ENCODE peak calls at places on chromosomes 5 and 9, in eight cellular contexts. One of them, this sample, is unnamed.

GRCh38 chr9:109164040-109164439 is 3.0 kb downstream of the FRRS1L start:
- DNase-seq in GM13977: no peak
- DNase-seq in sigmoid colon: no peak
- DNase-seq in GM20000: no peak
- DNase-seq in type B pancreatic cell: no peak
- DNase-seq in tibial artery: no peak
- DNase-seq in progenitor cell of endocrine pancreas: no peak
- DNase-seq in psoas muscle: no peak
- DNase-seq in this sample: no peak

GRCh38 chr9:97753975-97754374 is 56.8 kb upstream of the XPA start:
- DNase-seq in progenitor cell of endocrine pancreas: no peak
- DNase-seq in tibial artery: no peak
- DNase-seq in type B pancreatic cell: no peak
- DNase-seq in sigmoid colon: no peak
- DNase-seq in psoas muscle: no peak
- DNase-seq in GM13977: no peak
- DNase-seq in GM20000: no peak
- DNase-seq in this sample: no peak

GRCh38 chr9:83247732-83248131 is 184.8 kb upstream of the RASEF start:
- DNase-seq in type B pancreatic cell: no peak
- DNase-seq in progenitor cell of endocrine pancreas: no peak
- DNase-seq in sigmoid colon: no peak
- DNase-seq in GM20000: peak; percentile 25
- DNase-seq in GM13977: peak; percentile 26
- DNase-seq in psoas muscle: no peak
- DNase-seq in tibial artery: no peak
- DNase-seq in this sample: no peak

GRCh38 chr9:135508211-135508820 is 7.8 kb downstream of the MRPS2 start:
- DNase-seq in progenitor cell of endocrine pancreas: no peak
- DNase-seq in tibial artery: no peak
- DNase-seq in GM20000: no peak
- DNase-seq in psoas muscle: no peak
- DNase-seq in type B pancreatic cell: peak; percentile 58
- DNase-seq in sigmoid colon: peak; percentile 48
- DNase-seq in GM13977: no peak
- DNase-seq in this sample: peak; percentile 86

GRCh38 chr5:139747583-139748504 is 47.8 kb upstream of the PSD2 start:
- DNase-seq in type B pancreatic cell: no peak
- DNase-seq in psoas muscle: peak; percentile 60
- DNase-seq in sigmoid colon: peak; percentile 80
- DNase-seq in GM13977: peak; percentile 60
- DNase-seq in GM20000: peak; percentile 64
- DNase-seq in progenitor cell of endocrine pancreas: no peak
- DNase-seq in tibial artery: peak; percentile 46
- DNase-seq in this sample: no peak

GRCh38 chr9:76223749-76224340 is 170.4 kb downstream of the RFK start:
- DNase-seq in GM20000: no peak
- DNase-seq in psoas muscle: no peak
- DNase-seq in tibial artery: no peak
- DNase-seq in type B pancreatic cell: no peak
- DNase-seq in progenitor cell of endocrine pancreas: no peak
- DNase-seq in GM13977: no peak
- DNase-seq in sigmoid colon: no peak
- DNase-seq in this sample: no peak

GRCh38 chr9:135009051-135009560 is 78.4 kb upstream of the OLFM1 start:
- DNase-seq in sigmoid colon: no peak
- DNase-seq in GM20000: no peak
- DNase-seq in tibial artery: no peak
- DNase-seq in psoas muscle: no peak
- DNase-seq in progenitor cell of endocrine pancreas: no peak
- DNase-seq in GM13977: no peak
- DNase-seq in type B pancreatic cell: no peak
- DNase-seq in this sample: peak; percentile 63

GRCh38 chr9:133979124-133979920 is 12.8 kb downstream of the VAV2 start:
- DNase-seq in type B pancreatic cell: no peak
- DNase-seq in progenitor cell of endocrine pancreas: no peak
- DNase-seq in sigmoid colon: peak; percentile 73
- DNase-seq in GM13977: peak; percentile 70
- DNase-seq in GM20000: peak; percentile 81
- DNase-seq in tibial artery: peak; percentile 41
- DNase-seq in psoas muscle: peak; percentile 51
- DNase-seq in this sample: peak; percentile 87

DNA sequence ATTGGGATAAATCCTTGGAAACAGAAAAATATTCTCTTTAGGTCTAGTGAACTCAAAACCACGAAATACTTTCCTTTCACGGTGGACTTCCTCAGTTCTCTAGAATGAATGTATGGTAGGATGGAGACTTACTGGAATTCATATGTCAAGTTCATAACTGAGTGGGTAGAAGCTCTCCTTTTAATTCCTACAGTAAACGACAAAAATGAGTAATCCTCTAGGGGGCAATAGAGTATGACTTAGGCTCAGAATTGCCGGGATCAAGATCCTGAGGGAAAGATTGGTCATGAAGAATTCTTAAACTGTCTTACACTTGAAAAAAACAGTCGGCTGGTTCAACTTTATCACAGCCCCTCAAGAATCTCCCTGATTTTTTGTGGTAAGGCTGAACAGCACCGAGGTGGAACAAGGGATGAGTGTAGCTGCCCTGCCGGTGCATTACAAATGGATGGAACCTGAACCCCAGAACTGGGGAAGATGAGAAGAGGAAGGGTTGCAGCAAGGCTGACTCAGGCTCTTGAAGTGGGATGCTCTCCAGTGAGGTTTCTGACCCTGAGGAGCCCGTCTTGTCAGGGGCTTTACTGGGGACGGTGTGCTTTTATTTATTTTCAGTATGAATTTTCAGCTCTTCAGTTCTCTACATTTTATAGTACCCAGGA is 14.0 kb upstream of the LOX start:
- DNase-seq in sigmoid colon: no peak
- DNase-seq in tibial artery: no peak
- DNase-seq in GM20000: no peak
- DNase-seq in GM13977: no peak
- DNase-seq in type B pancreatic cell: no peak
- DNase-seq in progenitor cell of endocrine pancreas: no peak
- DNase-seq in psoas muscle: no peak
- DNase-seq in this sample: no peak
- TF ChIP-seq CTCF in sigmoid colon: peak; percentile 55
- TF ChIP-seq CTCF in tibial artery: peak; percentile 50
- TF ChIP-seq CTCF in GM20000: no peak
- TF ChIP-seq CTCF in GM13977: no peak
- TF ChIP-seq CTCF in type B pancreatic cell: peak; percentile 67
- TF ChIP-seq CTCF in progenitor cell of endocrine pancreas: peak; percentile 57
- TF ChIP-seq CTCF in psoas muscle: peak; percentile 21
- TF ChIP-seq CTCF in this sample: peak; percentile 77

GRCh38 chr9:136545966-136546696 is at the start of gene NOTCH1:
- DNase-seq in sigmoid colon: peak; percentile 98
- DNase-seq in GM20000: peak; percentile 98
- DNase-seq in psoas muscle: peak; percentile 92
- DNase-seq in type B pancreatic cell: peak; percentile 91
- DNase-seq in progenitor cell of endocrine pancreas: peak; percentile 83
- DNase-seq in GM13977: peak; percentile 98
- DNase-seq in tibial artery: peak; percentile 89
- DNase-seq in this sample: no peak

GRCh38 chr9:136544549-136545064 is 1.2 kb downstream of the NOTCH1 start:
- DNase-seq in progenitor cell of endocrine pancreas: peak; percentile 39
- DNase-seq in GM20000: peak; percentile 87
- DNase-seq in sigmoid colon: peak; percentile 87
- DNase-seq in tibial artery: peak; percentile 56
- DNase-seq in psoas muscle: peak; percentile 64
- DNase-seq in GM13977: peak; percentile 86
- DNase-seq in type B pancreatic cell: no peak
- DNase-seq in this sample: no peak

GRCh38 chr9:136543830-136544548 is 1.9 kb downstream of the NOTCH1 start:
- DNase-seq in tibial artery: no peak
- DNase-seq in sigmoid colon: peak; percentile 85
- DNase-seq in psoas muscle: no peak
- DNase-seq in GM13977: no peak
- DNase-seq in type B pancreatic cell: no peak
- DNase-seq in GM20000: no peak
- DNase-seq in progenitor cell of endocrine pancreas: peak; percentile 43
- DNase-seq in this sample: no peak

GRCh38 chr9:136546697-136547481 is 1.0 kb upstream of the NOTCH1 start:
- DNase-seq in sigmoid colon: peak; percentile 97
- DNase-seq in GM13977: no peak
- DNase-seq in psoas muscle: peak; percentile 69
- DNase-seq in GM20000: no peak
- DNase-seq in progenitor cell of endocrine pancreas: no peak
- DNase-seq in tibial artery: peak; percentile 80
- DNase-seq in type B pancreatic cell: no peak
- DNase-seq in this sample: no peak

GRCh38 chr9:136545065-136545965 is 533 bp downstream of the NOTCH1 start:
- DNase-seq in tibial artery: no peak
- DNase-seq in sigmoid colon: no peak
- DNase-seq in psoas muscle: no peak
- DNase-seq in type B pancreatic cell: no peak
- DNase-seq in GM13977: peak; percentile 85
- DNase-seq in GM20000: peak; percentile 86
- DNase-seq in progenitor cell of endocrine pancreas: no peak
- DNase-seq in this sample: no peak
- TF ChIP-seq CTCF in tibial artery: no peak
- TF ChIP-seq CTCF in sigmoid colon: no peak
- TF ChIP-seq CTCF in psoas muscle: no peak
- TF ChIP-seq CTCF in type B pancreatic cell: no peak
- TF ChIP-seq CTCF in GM13977: no peak
- TF ChIP-seq CTCF in GM20000: no peak
- TF ChIP-seq CTCF in progenitor cell of endocrine pancreas: no peak
- TF ChIP-seq CTCF in this sample: no peak

GRCh38 chr9:92877531-92878430 is at the start of gene ZNF484:
- DNase-seq in GM13977: peak; percentile 92
- DNase-seq in GM20000: peak; percentile 88
- DNase-seq in progenitor cell of endocrine pancreas: peak; percentile 81
- DNase-seq in tibial artery: peak; percentile 98
- DNase-seq in psoas muscle: peak; percentile 96
- DNase-seq in sigmoid colon: peak; percentile 98
- DNase-seq in type B pancreatic cell: peak; percentile 96
- DNase-seq in this sample: peak; percentile 98
- TF ChIP-seq CTCF in GM13977: no peak
- TF ChIP-seq CTCF in GM20000: no peak
- TF ChIP-seq CTCF in progenitor cell of endocrine pancreas: no peak
- TF ChIP-seq CTCF in tibial artery: no peak
- TF ChIP-seq CTCF in psoas muscle: no peak
- TF ChIP-seq CTCF in sigmoid colon: no peak
- TF ChIP-seq CTCF in type B pancreatic cell: no peak
- TF ChIP-seq CTCF in this sample: no peak

GRCh38 chr5:84255318-84255717 is 129.4 kb downstream of the EDIL3 start:
- DNase-seq in GM20000: peak; percentile 4
- DNase-seq in progenitor cell of endocrine pancreas: no peak
- DNase-seq in type B pancreatic cell: no peak
- DNase-seq in psoas muscle: no peak
- DNase-seq in sigmoid colon: no peak
- DNase-seq in GM13977: no peak
- DNase-seq in tibial artery: no peak
- DNase-seq in this sample: no peak
- TF ChIP-seq CTCF in GM20000: no peak
- TF ChIP-seq CTCF in progenitor cell of endocrine pancreas: peak; percentile 41
- TF ChIP-seq CTCF in type B pancreatic cell: peak; percentile 50
- TF ChIP-seq CTCF in psoas muscle: no peak
- TF ChIP-seq CTCF in sigmoid colon: no peak
- TF ChIP-seq CTCF in GM13977: peak; percentile 9
- TF ChIP-seq CTCF in tibial artery: peak; percentile 27
- TF ChIP-seq CTCF in this sample: peak; percentile 79

GRCh38 chr5:138065102-138065501 is 18.7 kb upstream of the WNT8A start:
- DNase-seq in type B pancreatic cell: no peak
- DNase-seq in progenitor cell of endocrine pancreas: no peak
- DNase-seq in psoas muscle: no peak
- DNase-seq in GM20000: no peak
- DNase-seq in tibial artery: no peak
- DNase-seq in GM13977: no peak
- DNase-seq in sigmoid colon: no peak
- DNase-seq in this sample: no peak
- TF ChIP-seq CTCF in type B pancreatic cell: peak; percentile 32
- TF ChIP-seq CTCF in progenitor cell of endocrine pancreas: peak; percentile 35
- TF ChIP-seq CTCF in psoas muscle: peak; percentile 15
- TF ChIP-seq CTCF in GM20000: no peak
- TF ChIP-seq CTCF in tibial artery: no peak
- TF ChIP-seq CTCF in GM13977: peak; percentile 56
- TF ChIP-seq CTCF in sigmoid colon: no peak
- TF ChIP-seq CTCF in this sample: peak; percentile 58

GRCh38 chr9:126638571-126639132 is 24.9 kb downstream of the LMX1B start:
- DNase-seq in GM13977: no peak
- DNase-seq in sigmoid colon: no peak
- DNase-seq in psoas muscle: no peak
- DNase-seq in tibial artery: no peak
- DNase-seq in GM20000: no peak
- DNase-seq in type B pancreatic cell: no peak
- DNase-seq in progenitor cell of endocrine pancreas: no peak
- DNase-seq in this sample: no peak
- TF ChIP-seq CTCF in GM13977: no peak
- TF ChIP-seq CTCF in sigmoid colon: no peak
- TF ChIP-seq CTCF in psoas muscle: no peak
- TF ChIP-seq CTCF in tibial artery: no peak
- TF ChIP-seq CTCF in GM20000: no peak
- TF ChIP-seq CTCF in type B pancreatic cell: no peak
- TF ChIP-seq CTCF in progenitor cell of endocrine pancreas: no peak
- TF ChIP-seq CTCF in this sample: no peak

This sample was measured in chondrocyte.